ENCODE peak calls at places on chromosome 2, in eight cellular contexts. R is GM10248, I is upper lobe of right lung, H is SHP77, S is foreskin keratinocyte, X is NCI-H1436 treated with DMSO at 0.1 percent for 48 hours, K is endothelial cell of umbilical vein, M is left colon. C is an unnamed sample.

GRCh38 chr2:31033032-31033431 is 105.2 kb downstream of the GALNT14 start:
- DNase-seq in R (no peak), I (no peak), H (no peak), S (no peak), X (no peak), K (no peak), M (no peak), C (no peak)

GRCh38 chr2:202612145-202612544 is 22.6 kb upstream of the FAM117B start:
- DNase-seq in R (no peak), I (no peak), H (no peak), S (no peak), X (no peak), K (no peak), M (no peak), C (no peak)

GRCh38 chr2:239149501-239149900 is 251.3 kb downstream of the HDAC4 start:
- DNase-seq in R (no peak), I (peak; percentile 49), H (no peak), S (no peak), X (no peak), K (no peak), M (peak; percentile 2), C (peak; percentile 88)

GRCh38 chr2:102063360-102063947 is 71.7 kb downstream of the IL1R2 start:
- DNase-seq in R (no peak), I (peak; percentile 80), H (no peak), S (no peak), X (no peak), K (peak; percentile 62), M (no peak), C (no peak)

GRCh38 chr2:15991231-15991630 is 50.9 kb downstream of the MYCN start:
- DNase-seq in R (no peak), I (no peak), H (no peak), S (no peak), X (no peak), K (no peak), M (no peak), C (no peak)

GRCh38 chr2:101380376-101380775 is 6.9 kb downstream of the CREG2 start:
- DNase-seq in R (no peak), I (no peak), H (no peak), S (peak; percentile 94), X (no peak), K (peak; percentile 57), M (no peak), C (no peak)

GRCh38 chr2:75047189-75047812 is 88.9 kb downstream of the POLE4 start:
- DNase-seq in R (no peak), I (no peak), H (no peak), S (peak; percentile 65), X (no peak), K (no peak), M (no peak), C (no peak)

GRCh38 chr2:136246086-136246669 is 128.2 kb upstream of the CXCR4 start:
- DNase-seq in R (peak; percentile 66), I (peak; percentile 79), H (no peak), S (no peak), X (no peak), K (peak; percentile 29), M (peak; percentile 31), C (no peak)

GRCh38 chr2:109135572-109136185 is 6.7 kb downstream of the SH3RF3 start:
- DNase-seq in R (no peak), I (no peak), H (no peak), S (no peak), X (no peak), K (peak; percentile 49), M (no peak), C (peak; percentile 47)

GRCh38 chr2:71548589-71549485 is 95.5 kb downstream of the DYSF start:
- DNase-seq in R (peak; percentile 80), I (peak; percentile 82), H (peak; percentile 5), S (peak; percentile 28), X (no peak), K (peak; percentile 51), M (peak; percentile 80), C (no peak)

GRCh38 chr2:190343500-190344274 is at the start of gene INPP1:
- DNase-seq in R (peak; percentile 66), I (peak; percentile 89), H (peak; percentile 39), S (no peak), X (no peak), K (peak; percentile 79), M (peak; percentile 74), C (peak; percentile 94)

GRCh38 chr2:225025917-225026571 is 16.2 kb downstream of the DOCK10 start:
- DNase-seq in R (no peak), I (peak; percentile 67), H (no peak), S (peak; percentile 51), X (no peak), K (no peak), M (no peak), C (no peak)

GRCh38 chr2:124810132-124810531 is 785.0 kb downstream of the CNTNAP5 start:
- DNase-seq in R (no peak), I (no peak), H (peak; percentile 63), S (no peak), X (no peak), K (no peak), M (peak; percentile 28), C (no peak)

GRCh38 chr2:31300309-31300708 is 66.4 kb downstream of the EHD3 start:
- DNase-seq in R (no peak), I (no peak), H (no peak), S (peak; percentile 48), X (no peak), K (no peak), M (no peak), C (no peak)

GRCh38 chr2:24945907-24946306 is 25.8 kb downstream of the DNAJC27 start:
- DNase-seq in R (no peak), I (no peak), H (no peak), S (peak; percentile 44), X (no peak), K (no peak), M (no peak), C (no peak)

GRCh38 chr2:128654404-128654803 is 335.7 kb upstream of the HS6ST1 start:
- DNase-seq in R (no peak), I (no peak), H (no peak), S (no peak), X (no peak), K (no peak), M (no peak), C (no peak)

GRCh38 chr2:8669157-8669852 is 12.6 kb upstream of the ID2 start:
- DNase-seq in R (no peak), I (peak; percentile 18), H (no peak), S (no peak), X (no peak), K (no peak), M (no peak), C (no peak)

C was measured in mesenteric fat pad.